ENCODE peak calls at places on chromosomes 6 and 20, in ten cellular contexts. C is H9, Y is T follicular helper cell, H is NCI-H1105 treated with DMSO at 0.1 percent for 48 hours, U is right cardiac atrium, Q is AG04450, E is naive B cell, M is anterior cingulate cortex, G is coronary artery, K is NCI-H2171. S is an unnamed sample.

GRCh38 chr6:140987364-140988135 is 1145.2 kb upstream of the GJE1 start:
- DNase-seq in K (no peak), E (no peak), Y (no peak), G (no peak), C (no peak), H (no peak), M (no peak), U (no peak), Q (no peak), S (no peak)

GRCh38 chr6:39453236-39453635 is 130.7 kb upstream of the KCNK16 start:
- DNase-seq in H (no peak), C (no peak), E (no peak), U (no peak), Y (no peak), M (no peak), G (no peak), Q (no peak), K (no peak), S (no peak)

GRCh38 chr6:144066745-144067484 is 28.5 kb downstream of the SF3B5 start:
- DNase-seq in Q (no peak), E (peak), H (no peak), K (no peak), U (no peak), C (no peak), M (no peak), G (no peak), Y (no peak), S (no peak)

GRCh38 chr6:148287979-148288378 is 54.7 kb upstream of the SASH1 start:
- DNase-seq in Y (no peak), K (no peak), U (no peak), C (no peak), G (no peak), Q (no peak), M (no peak), H (no peak), E (no peak), S (no peak)

GRCh38 chr6:44002071-44002590 is 125.1 kb downstream of the MRPL14 start:
- DNase-seq in M (no peak), E (no peak), C (peak), K (no peak), Q (no peak), G (no peak), Y (no peak), H (peak), U (no peak), S (no peak)

GRCh38 chr20:38295811-38296210 is 8.1 kb upstream of the BPI start:
- DNase-seq in Y (no peak), M (no peak), E (no peak), U (no peak), H (no peak), K (no peak), G (no peak), Q (no peak), C (no peak), S (no peak)

GRCh38 chr6:129853996-129854711 is 7.0 kb downstream of the TMEM244 start:
- DNase-seq in H (no peak), M (no peak), C (no peak), Y (no peak), U (no peak), E (no peak), K (no peak), Q (no peak), G (no peak), S (peak)

GRCh38 chr6:7267521-7268091 is 45.4 kb downstream of the SSR1 start:
- DNase-seq in Q (peak), C (no peak), K (no peak), H (peak), G (no peak), U (peak), E (no peak), M (peak), Y (no peak), S (peak)

GRCh38 chr6:43070028-43070632 is 6.0 kb upstream of the PTK7 start:
- DNase-seq in Y (no peak), G (no peak), M (no peak), H (peak), K (no peak), C (no peak), U (no peak), E (no peak), Q (no peak), S (peak)

GRCh38 chr20:63033635-63034510 is 27.1 kb upstream of the BHLHE23 start:
- DNase-seq in E (no peak), C (no peak), K (no peak), Q (no peak), Y (no peak), H (no peak), U (no peak), G (no peak), M (no peak), S (no peak)

GRCh38 chr6:125950293-125950692 is 6.3 kb upstream of the HINT3 start:
- DNase-seq in U (no peak), E (no peak), Y (no peak), Q (no peak), G (no peak), M (no peak), C (peak), H (no peak), K (no peak), S (no peak)

GRCh38 chr6:14540276-14540675 is 422.7 kb downstream of the CD83 start:
- DNase-seq in Y (no peak), U (no peak), H (no peak), Q (no peak), G (no peak), E (no peak), M (no peak), K (no peak), C (no peak), S (peak)

GRCh38 chr6:139765825-139766285 is 391.4 kb upstream of the CITED2 start:
- DNase-seq in Q (no peak), Y (no peak), E (no peak), K (no peak), U (no peak), H (no peak), M (no peak), G (no peak), C (no peak), S (no peak)

GRCh38 chr20:64240243-64241015 is 15.1 kb upstream of the PCMTD2 start:
- DNase-seq in U (no peak), Q (no peak), E (no peak), K (no peak), Y (no peak), C (no peak), M (no peak), H (no peak), G (no peak), S (no peak)

GRCh38 chr6:131761061-131761761 is 46.6 kb upstream of the ENPP1 start:
- DNase-seq in Y (no peak), C (no peak), H (no peak), E (no peak), M (no peak), G (no peak), U (no peak), Q (peak), K (no peak), S (no peak)

GRCh38 chr20:46357030-46357514 is 48.8 kb upstream of the CDH22 start:
- DNase-seq in Q (no peak), M (peak), H (peak), E (no peak), Y (no peak), K (no peak), C (no peak), U (peak), G (no peak), S (no peak)

GRCh38 chr6:143778926-143779325 is 64.2 kb upstream of the LTV1 start:
- DNase-seq in K (no peak), M (no peak), C (no peak), Q (no peak), U (no peak), G (no peak), H (no peak), Y (no peak), E (no peak), S (no peak)

GRCh38 chr6:50847890-50848594 is 29.4 kb downstream of the TFAP2B start:
- DNase-seq in H (no peak), K (no peak), C (no peak), Q (no peak), Y (no peak), E (no peak), G (no peak), U (no peak), M (no peak), S (no peak)

GRCh38 chr6:20013485-20013884 is 176.3 kb downstream of the ID4 start:
- DNase-seq in E (no peak), K (no peak), M (no peak), H (no peak), U (no peak), G (no peak), Q (no peak), C (no peak), Y (no peak), S (no peak)

GRCh38 chr6:106511274-106512047 is 117.8 kb downstream of the RTN4IP1 start:
- DNase-seq in G (no peak), K (no peak), Y (peak), M (no peak), H (peak), C (peak), E (peak), Q (no peak), U (peak), S (peak)

GRCh38 chr6:170085475-170086401 is 205.1 kb downstream of the DLL1 start:
- DNase-seq in K (no peak), G (peak), U (no peak), Q (no peak), M (no peak), E (no peak), Y (no peak), C (no peak), H (no peak), S (no peak)

GRCh38 chr6:19214231-19214630 is 622.9 kb upstream of the ID4 start:
- DNase-seq in Q (no peak), H (no peak), G (no peak), K (no peak), U (no peak), C (no peak), E (no peak), Y (no peak), M (no peak), S (no peak)

GRCh38 chr6:164163239-164163638 is 748.7 kb downstream of the QKI start:
- DNase-seq in G (no peak), C (no peak), U (no peak), Y (no peak), M (no peak), Q (no peak), K (no peak), E (no peak), H (no peak), S (no peak)

GRCh38 chr6:126721581-126722145 is 381.7 kb downstream of the CENPW start:
- DNase-seq in U (no peak), H (no peak), C (no peak), K (no peak), G (no peak), Q (peak), M (no peak), Y (no peak), E (no peak), S (peak)

GRCh38 chr6:113375950-113376846 is 480.9 kb upstream of the MARCKS start:
- DNase-seq in C (no peak), K (no peak), Q (no peak), U (no peak), M (no peak), E (no peak), G (no peak), Y (no peak), H (no peak), S (peak)

GRCh38 chr6:28474441-28475219 is 31.3 kb upstream of the ZSCAN23 start:
- DNase-seq in C (no peak), H (peak), U (no peak), Y (no peak), G (no peak), M (no peak), K (peak), E (no peak), Q (peak), S (peak)

GRCh38 chr20:63455568-63455859 is 16.9 kb downstream of the KCNQ2 start:
- DNase-seq in E (no peak), Q (no peak), Y (no peak), M (no peak), U (no peak), H (no peak), G (no peak), K (no peak), C (no peak), S (no peak)

GRCh38 chr6:31621320-31621939 is 915 bp downstream of the PRRC2A start:
- DNase-seq in G (no peak), H (peak), Q (no peak), U (no peak), K (no peak), C (no peak), M (no peak), E (no peak), Y (no peak), S (no peak)

GRCh38 chr6:85008311-85009015 is 244.1 kb upstream of the TBX18 start:
- DNase-seq in H (no peak), U (no peak), E (no peak), G (no peak), C (no peak), K (no peak), M (no peak), Y (no peak), Q (no peak), S (peak)

GRCh38 chr6:16043171-16044142 is 85.4 kb upstream of the MYLIP start:
- DNase-seq in C (no peak), K (no peak), G (no peak), M (no peak), U (no peak), H (no peak), Q (no peak), Y (no peak), E (no peak), S (no peak)

GRCh38 chr6:149852180-149852579 is 12.0 kb downstream of the LRP11 start:
- DNase-seq in Y (no peak), U (peak), K (no peak), M (no peak), Q (no peak), C (no peak), E (peak), G (no peak), H (no peak), S (peak)

GRCh38 chr6:26053929-26054658 is 33.1 kb upstream of the HFE start:
- DNase-seq in H (no peak), M (no peak), G (no peak), U (no peak), Y (no peak), K (no peak), C (no peak), E (no peak), Q (no peak), S (peak)

GRCh38 chr6:122747573-122747972 is 31.9 kb upstream of the FABP7 start:
- DNase-seq in U (no peak), Q (no peak), Y (no peak), E (no peak), H (no peak), C (no peak), G (no peak), M (no peak), K (no peak), S (no peak)

GRCh38 chr6:23218751-23219150 is 649.4 kb downstream of the HDGFL1 start:
- DNase-seq in M (no peak), G (no peak), K (no peak), C (peak), H (peak), E (no peak), U (no peak), Q (no peak), Y (no peak), S (no peak)

GRCh38 chr20:32210206-32210605 is 2.5 kb downstream of the POFUT1 start:
- DNase-seq in Q (no peak), Y (no peak), E (no peak), H (no peak), G (no peak), U (no peak), C (no peak), K (no peak), M (no peak), S (no peak)